ENCODE peak calls at places on chromosome 7, in nine cellular contexts. One of them, this sample, is unnamed.

GRCh38 chr7:26329520-26330269 is 38.0 kb downstream of the SNX10 start:
- DNase-seq in mesendoderm: no peak
- DNase-seq in A549: no peak
- DNase-seq in adrenal gland: peak; percentile 64
- DNase-seq in tibial nerve: no peak
- DNase-seq in stomach: no peak
- DNase-seq in endodermal cell: no peak
- DNase-seq in CD4-positive, alpha-beta T cell: no peak
- DNase-seq in brain microvascular endothelial cell: no peak
- DNase-seq in this sample: no peak

GRCh38 chr7:92987095-92987494 is 130.7 kb downstream of the SAMD9 start:
- DNase-seq in mesendoderm: no peak
- DNase-seq in A549: no peak
- DNase-seq in adrenal gland: no peak
- DNase-seq in tibial nerve: no peak
- DNase-seq in stomach: no peak
- DNase-seq in endodermal cell: no peak
- DNase-seq in CD4-positive, alpha-beta T cell: no peak
- DNase-seq in brain microvascular endothelial cell: peak; percentile 62
- DNase-seq in this sample: no peak

GRCh38 chr7:157507987-157508386 is 171.2 kb downstream of the DNAJB6 start:
- DNase-seq in mesendoderm: no peak
- DNase-seq in A549: no peak
- DNase-seq in adrenal gland: no peak
- DNase-seq in tibial nerve: no peak
- DNase-seq in stomach: no peak
- DNase-seq in endodermal cell: no peak
- DNase-seq in CD4-positive, alpha-beta T cell: no peak
- DNase-seq in brain microvascular endothelial cell: no peak
- DNase-seq in this sample: no peak

GRCh38 chr7:129187681-129188371 is 607 bp upstream of the SMO start:
- DNase-seq in mesendoderm: no peak
- DNase-seq in A549: peak; percentile 35
- DNase-seq in adrenal gland: no peak
- DNase-seq in tibial nerve: no peak
- DNase-seq in stomach: no peak
- DNase-seq in endodermal cell: no peak
- DNase-seq in CD4-positive, alpha-beta T cell: no peak
- DNase-seq in brain microvascular endothelial cell: no peak
- DNase-seq in this sample: no peak

GRCh38 chr7:31058122-31058521 is 6.0 kb downstream of the ADCYAP1R1 start:
- DNase-seq in mesendoderm: no peak
- DNase-seq in A549: no peak
- DNase-seq in adrenal gland: no peak
- DNase-seq in tibial nerve: no peak
- DNase-seq in stomach: no peak
- DNase-seq in endodermal cell: no peak
- DNase-seq in CD4-positive, alpha-beta T cell: no peak
- DNase-seq in brain microvascular endothelial cell: peak; percentile 12
- DNase-seq in this sample: no peak

GRCh38 chr7:119256001-119256400 is 1017.0 kb upstream of the KCND2 start:
- DNase-seq in mesendoderm: no peak
- DNase-seq in A549: no peak
- DNase-seq in adrenal gland: no peak
- DNase-seq in tibial nerve: no peak
- DNase-seq in stomach: no peak
- DNase-seq in endodermal cell: no peak
- DNase-seq in CD4-positive, alpha-beta T cell: no peak
- DNase-seq in brain microvascular endothelial cell: no peak
- DNase-seq in this sample: no peak

GRCh38 chr7:33091111-33091531 is 18.1 kb downstream of the RP9 start:
- DNase-seq in mesendoderm: no peak
- DNase-seq in A549: no peak
- DNase-seq in adrenal gland: no peak
- DNase-seq in tibial nerve: no peak
- DNase-seq in stomach: no peak
- DNase-seq in endodermal cell: no peak
- DNase-seq in CD4-positive, alpha-beta T cell: no peak
- DNase-seq in brain microvascular endothelial cell: no peak
- DNase-seq in this sample: no peak

GRCh38 chr7:87886875-87887274 is 10.6 kb downstream of the DBF4 start:
- DNase-seq in mesendoderm: peak; percentile 33
- DNase-seq in A549: no peak
- DNase-seq in adrenal gland: no peak
- DNase-seq in tibial nerve: no peak
- DNase-seq in stomach: no peak
- DNase-seq in endodermal cell: no peak
- DNase-seq in CD4-positive, alpha-beta T cell: no peak
- DNase-seq in brain microvascular endothelial cell: no peak
- DNase-seq in this sample: peak; percentile 55

GRCh38 chr7:110170762-110171161 is 920.2 kb upstream of the LRRN3 start:
- DNase-seq in mesendoderm: peak; percentile 37
- DNase-seq in A549: no peak
- DNase-seq in adrenal gland: no peak
- DNase-seq in tibial nerve: no peak
- DNase-seq in stomach: no peak
- DNase-seq in endodermal cell: no peak
- DNase-seq in CD4-positive, alpha-beta T cell: no peak
- DNase-seq in brain microvascular endothelial cell: no peak
- DNase-seq in this sample: no peak

GRCh38 chr7:28330384-28331070 is 81.8 kb upstream of the CREB5 start:
- DNase-seq in mesendoderm: no peak
- DNase-seq in A549: no peak
- DNase-seq in adrenal gland: no peak
- DNase-seq in tibial nerve: no peak
- DNase-seq in stomach: no peak
- DNase-seq in endodermal cell: no peak
- DNase-seq in CD4-positive, alpha-beta T cell: no peak
- DNase-seq in brain microvascular endothelial cell: no peak
- DNase-seq in this sample: no peak

GRCh38 chr7:32104766-32105165 is 34.6 kb upstream of the PDE1C start:
- DNase-seq in mesendoderm: no peak
- DNase-seq in A549: no peak
- DNase-seq in adrenal gland: no peak
- DNase-seq in tibial nerve: no peak
- DNase-seq in stomach: no peak
- DNase-seq in endodermal cell: no peak
- DNase-seq in CD4-positive, alpha-beta T cell: no peak
- DNase-seq in brain microvascular endothelial cell: no peak
- DNase-seq in this sample: no peak

GRCh38 chr7:45482451-45482850 is 91.7 kb upstream of the ADCY1 start:
- DNase-seq in mesendoderm: no peak
- DNase-seq in A549: no peak
- DNase-seq in adrenal gland: no peak
- DNase-seq in tibial nerve: no peak
- DNase-seq in stomach: no peak
- DNase-seq in endodermal cell: no peak
- DNase-seq in CD4-positive, alpha-beta T cell: no peak
- DNase-seq in brain microvascular endothelial cell: no peak
- DNase-seq in this sample: no peak

GRCh38 chr7:123747089-123747488 is 1.7 kb downstream of the WASL start:
- DNase-seq in mesendoderm: peak; percentile 13
- DNase-seq in A549: no peak
- DNase-seq in adrenal gland: no peak
- DNase-seq in tibial nerve: no peak
- DNase-seq in stomach: no peak
- DNase-seq in endodermal cell: no peak
- DNase-seq in CD4-positive, alpha-beta T cell: no peak
- DNase-seq in brain microvascular endothelial cell: no peak
- DNase-seq in this sample: no peak

GRCh38 chr7:157690833-157691382 is 354.1 kb downstream of the DNAJB6 start:
- DNase-seq in mesendoderm: peak; percentile 94
- DNase-seq in A549: no peak
- DNase-seq in adrenal gland: peak; percentile 71
- DNase-seq in tibial nerve: peak; percentile 40
- DNase-seq in stomach: peak; percentile 48
- DNase-seq in endodermal cell: peak; percentile 94
- DNase-seq in CD4-positive, alpha-beta T cell: no peak
- DNase-seq in brain microvascular endothelial cell: peak; percentile 81
- DNase-seq in this sample: no peak

GRCh38 chr7:137003071-137003470 is 134.6 kb downstream of the CHRM2 start:
- DNase-seq in mesendoderm: no peak
- DNase-seq in A549: no peak
- DNase-seq in adrenal gland: no peak
- DNase-seq in tibial nerve: no peak
- DNase-seq in stomach: no peak
- DNase-seq in endodermal cell: no peak
- DNase-seq in CD4-positive, alpha-beta T cell: no peak
- DNase-seq in brain microvascular endothelial cell: no peak
- DNase-seq in this sample: no peak

DNA sequence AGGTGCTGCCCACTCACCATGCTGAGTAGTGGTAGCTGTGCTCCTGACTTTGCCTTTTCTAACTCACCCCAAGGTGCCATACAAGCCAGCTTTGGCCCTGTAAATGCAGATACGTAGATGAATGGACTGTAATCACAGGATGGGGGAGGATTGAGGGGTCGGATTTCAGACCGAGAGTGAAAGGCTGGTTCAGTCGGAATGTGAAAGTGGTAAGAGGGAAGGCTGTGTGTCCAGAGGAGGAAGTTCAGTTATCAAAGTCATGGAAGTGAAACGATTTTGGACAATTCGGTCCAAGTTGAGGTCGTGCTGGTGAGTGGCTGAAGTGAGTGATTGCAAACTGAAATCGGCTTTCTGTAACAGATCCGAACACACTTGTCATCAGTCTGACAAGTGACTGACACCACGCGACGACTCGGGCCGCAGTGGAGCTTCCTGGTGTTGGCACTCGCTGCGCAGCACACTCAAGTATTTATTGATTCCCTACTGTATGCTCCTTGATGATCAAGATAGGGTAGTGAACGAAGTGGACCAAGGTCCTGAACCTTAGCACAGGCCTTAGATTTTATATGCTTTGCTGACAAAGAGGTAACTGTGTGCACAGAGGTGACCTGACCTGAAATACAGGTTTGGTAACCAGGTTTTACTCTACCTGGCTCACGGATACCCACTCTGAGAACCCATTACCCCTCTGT is 10.5 kb downstream of the ZNF282 start:
- DNase-seq in mesendoderm: no peak
- DNase-seq in A549: no peak
- DNase-seq in adrenal gland: no peak
- DNase-seq in tibial nerve: no peak
- DNase-seq in stomach: no peak
- DNase-seq in endodermal cell: no peak
- DNase-seq in CD4-positive, alpha-beta T cell: no peak
- DNase-seq in brain microvascular endothelial cell: no peak
- DNase-seq in this sample: no peak
- H3K27ac ChIP-seq in mesendoderm: no peak overlapping the region
- H3K27ac ChIP-seq in A549: no peak overlapping the region
- H3K27ac ChIP-seq in adrenal gland: no peak overlapping the region
- H3K27ac ChIP-seq in tibial nerve: no peak overlapping the region
- H3K27ac ChIP-seq in stomach: no peak overlapping the region
- H3K27ac ChIP-seq in endodermal cell: no peak overlapping the region
- H3K27ac ChIP-seq in CD4-positive, alpha-beta T cell: no peak overlapping the region
- H3K27ac ChIP-seq in brain microvascular endothelial cell: no peak overlapping the region
- H3K27ac ChIP-seq in this sample: no peak overlapping the region

GRCh38 chr7:39609084-39609461 is 14.3 kb upstream of the RALA start:
- DNase-seq in mesendoderm: no peak
- DNase-seq in A549: no peak
- DNase-seq in adrenal gland: no peak
- DNase-seq in tibial nerve: no peak
- DNase-seq in stomach: no peak
- DNase-seq in endodermal cell: no peak
- DNase-seq in CD4-positive, alpha-beta T cell: no peak
- DNase-seq in brain microvascular endothelial cell: no peak
- DNase-seq in this sample: no peak
- H3K27ac ChIP-seq in mesendoderm: no peak overlapping the region
- H3K27ac ChIP-seq in A549: no peak overlapping the region
- H3K27ac ChIP-seq in adrenal gland: peak overlapping the region; percentile 4
- H3K27ac ChIP-seq in tibial nerve: peak overlapping the region; percentile 72
- H3K27ac ChIP-seq in stomach: peak overlapping the region; percentile 78
- H3K27ac ChIP-seq in endodermal cell: no peak overlapping the region
- H3K27ac ChIP-seq in CD4-positive, alpha-beta T cell: no peak overlapping the region
- H3K27ac ChIP-seq in brain microvascular endothelial cell: peak overlapping the region; percentile 92
- H3K27ac ChIP-seq in this sample: no peak overlapping the region

DNA sequence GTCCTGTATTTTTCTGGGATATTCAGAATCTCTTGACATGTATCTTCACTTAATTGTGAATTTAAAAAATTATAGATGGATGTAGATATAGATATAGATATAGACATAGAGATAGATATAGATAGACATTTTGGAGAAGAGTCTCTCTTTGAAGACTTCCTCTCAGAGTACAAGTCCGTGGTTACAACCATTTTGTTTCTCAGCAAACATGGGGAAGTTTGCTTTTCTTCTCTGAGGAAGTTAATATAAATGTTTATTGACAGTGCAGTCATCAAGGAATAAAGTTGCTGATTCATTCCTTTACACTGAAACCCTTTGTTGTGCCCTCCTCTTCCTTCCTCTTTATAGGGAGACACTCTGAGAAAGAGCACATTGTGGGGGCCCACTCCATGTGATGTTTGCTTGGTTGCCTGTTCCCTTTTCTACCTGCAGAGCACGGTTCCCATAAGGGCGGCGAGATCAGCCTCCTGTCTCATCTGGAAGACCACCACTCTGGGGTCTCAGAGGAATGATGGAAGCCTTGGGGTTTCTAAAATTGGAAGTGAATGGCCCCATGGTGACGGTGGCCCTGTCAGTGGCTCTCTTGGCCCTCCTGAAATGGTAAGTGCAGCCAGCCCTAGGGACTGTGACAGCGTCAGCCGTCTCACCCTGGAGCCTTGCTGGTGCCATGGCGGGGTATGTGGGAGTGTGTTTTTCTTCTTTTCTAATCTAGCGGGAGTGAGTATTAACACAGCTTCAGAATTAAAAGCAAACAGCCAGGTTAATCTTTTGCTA is at the start of gene TBXAS1:
- DNase-seq in mesendoderm: peak; percentile 46
- DNase-seq in A549: peak; percentile 19
- DNase-seq in adrenal gland: peak; percentile 60
- DNase-seq in tibial nerve: no peak
- DNase-seq in stomach: peak; percentile 48
- DNase-seq in endodermal cell: peak; percentile 67
- DNase-seq in CD4-positive, alpha-beta T cell: no peak
- DNase-seq in brain microvascular endothelial cell: no peak
- DNase-seq in this sample: no peak
- H3K27ac ChIP-seq in mesendoderm: no peak within 1 kb of the TSS
- H3K27ac ChIP-seq in A549: peak within 1 kb of the TSS; percentile 69
- H3K27ac ChIP-seq in adrenal gland: peak within 1 kb of the TSS; percentile 59
- H3K27ac ChIP-seq in tibial nerve: no peak within 1 kb of the TSS
- H3K27ac ChIP-seq in stomach: peak within 1 kb of the TSS; percentile 91
- H3K27ac ChIP-seq in endodermal cell: no peak within 1 kb of the TSS
- H3K27ac ChIP-seq in CD4-positive, alpha-beta T cell: no peak within 1 kb of the TSS
- H3K27ac ChIP-seq in brain microvascular endothelial cell: no peak within 1 kb of the TSS
- H3K27ac ChIP-seq in this sample: no peak within 1 kb of the TSS

DNA sequence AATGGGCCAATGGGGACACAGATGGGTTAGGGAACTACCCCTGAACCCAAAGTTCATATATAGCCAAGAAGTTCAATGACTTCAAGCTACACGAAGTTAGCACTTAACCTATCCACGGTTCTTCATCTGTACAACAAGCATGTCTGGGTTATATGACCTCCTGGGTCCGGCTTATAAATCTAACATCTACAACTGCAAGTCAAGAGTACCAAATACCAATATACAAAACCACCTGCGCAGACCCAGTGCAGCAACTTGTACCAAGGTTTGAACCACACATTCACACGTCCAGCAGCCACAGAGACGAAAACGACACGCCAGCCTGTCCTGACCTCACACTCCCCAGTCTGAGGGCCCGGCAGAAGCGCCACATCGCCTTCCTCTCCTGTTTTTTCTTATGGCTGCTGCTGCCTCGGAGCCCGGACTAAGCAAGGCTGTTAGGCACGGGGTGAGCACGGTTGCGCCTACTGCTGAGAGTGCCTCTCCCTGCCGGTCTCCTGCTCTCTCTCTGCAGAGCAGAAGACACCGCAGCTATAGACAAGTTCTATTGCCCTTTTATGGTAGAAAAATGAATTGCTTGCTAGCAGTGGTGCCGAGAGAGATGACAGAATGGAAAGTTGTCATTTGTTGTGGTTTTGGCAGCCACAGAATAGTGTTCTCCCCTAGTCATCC is 86.3 kb downstream of the RNF216 start:
- DNase-seq in mesendoderm: no peak
- DNase-seq in A549: no peak
- DNase-seq in adrenal gland: peak; percentile 76
- DNase-seq in tibial nerve: no peak
- DNase-seq in stomach: no peak
- DNase-seq in endodermal cell: no peak
- DNase-seq in CD4-positive, alpha-beta T cell: peak; percentile 67
- DNase-seq in brain microvascular endothelial cell: peak; percentile 85
- DNase-seq in this sample: peak; percentile 41
- H3K27ac ChIP-seq in mesendoderm: no peak overlapping the region
- H3K27ac ChIP-seq in A549: peak overlapping the region; percentile 95
- H3K27ac ChIP-seq in adrenal gland: peak overlapping the region; percentile 90
- H3K27ac ChIP-seq in tibial nerve: peak overlapping the region; percentile 85
- H3K27ac ChIP-seq in stomach: peak overlapping the region; percentile 91
- H3K27ac ChIP-seq in endodermal cell: no peak overlapping the region
- H3K27ac ChIP-seq in CD4-positive, alpha-beta T cell: peak overlapping the region; percentile 71
- H3K27ac ChIP-seq in brain microvascular endothelial cell: peak overlapping the region; percentile 99
- H3K27ac ChIP-seq in this sample: peak overlapping the region; percentile 67